ENCODE peak calls at places on chromosomes 13 and 19, in seven cellular contexts. W is GM06990, L is RWPE2, T is GM20000, B is tibial nerve, G is WTC11, E is fibroblast of pulmonary artery. Y is an unnamed sample.

GRCh38 chr19:42468273-42468796 is 25.6 kb upstream of the CXCL17 start:
- DNase-seq in W (no peak), L (no peak), T (no peak), B (no peak), G (no peak), E (peak), Y (no peak)

GRCh38 chr13:34405410-34405809 is 536.7 kb upstream of the NBEA start:
- DNase-seq in W (no peak), L (no peak), T (no peak), B (no peak), G (no peak), E (no peak), Y (no peak)

GRCh38 chr13:93169980-93170379 is 56.6 kb upstream of the GPC6 start:
- DNase-seq in W (no peak), L (peak), T (no peak), B (no peak), G (no peak), E (peak), Y (no peak)

GRCh38 chr13:83214452-83214851 is 667.8 kb downstream of the SLITRK1 start:
- DNase-seq in W (no peak), L (no peak), T (no peak), B (no peak), G (no peak), E (no peak), Y (no peak)

GRCh38 chr19:37964109-37964508 is 57.1 kb downstream of the SIPA1L3 start:
- DNase-seq in W (no peak), L (no peak), T (no peak), B (no peak), G (no peak), E (no peak), Y (no peak)

GRCh38 chr19:58024661-58025060 is 9.2 kb upstream of the ZSCAN1 start:
- DNase-seq in W (no peak), L (no peak), T (no peak), B (no peak), G (no peak), E (no peak), Y (no peak)

GRCh38 chr13:98794498-98794897 is 42.0 kb upstream of the SLC15A1 start:
- DNase-seq in W (no peak), L (no peak), T (no peak), B (no peak), G (no peak), E (no peak), Y (no peak)

GRCh38 chr13:41937388-41937787 is 23.5 kb downstream of the VWA8 start:
- DNase-seq in W (no peak), L (no peak), T (no peak), B (no peak), G (no peak), E (no peak), Y (no peak)

GRCh38 chr13:47188802-47189201 is 291.9 kb upstream of the HTR2A start:
- DNase-seq in W (no peak), L (no peak), T (no peak), B (no peak), G (no peak), E (peak), Y (no peak)

GRCh38 chr13:47420568-47420967 is 523.7 kb upstream of the HTR2A start:
- DNase-seq in W (no peak), L (no peak), T (no peak), B (no peak), G (no peak), E (no peak), Y (no peak)

GRCh38 chr19:2123682-2124387 is 27.1 kb downstream of the IZUMO4 start:
- DNase-seq in W (no peak), L (no peak), T (no peak), B (no peak), G (peak), E (peak), Y (peak)

GRCh38 chr13:67048084-67048792 is 181.9 kb downstream of the PCDH9 start:
- DNase-seq in W (no peak), L (no peak), T (peak), B (no peak), G (no peak), E (peak), Y (peak)

GRCh38 chr19:15829277-15829770 is 13.9 kb upstream of the OR10H1 start:
- DNase-seq in W (no peak), L (no peak), T (no peak), B (no peak), G (no peak), E (no peak), Y (no peak)

GRCh38 chr13:109818891-109819290 is 32.5 kb upstream of the IRS2 start:
- DNase-seq in W (no peak), L (no peak), T (no peak), B (no peak), G (no peak), E (peak), Y (no peak)

GRCh38 chr19:48896191-48896720 is 2.3 kb downstream of the TULP2 start:
- DNase-seq in W (no peak), L (no peak), T (peak), B (peak), G (peak), E (peak), Y (peak)

GRCh38 chr19:33685541-33685940 is 63.8 kb downstream of the CHST8 start:
- DNase-seq in W (no peak), L (peak), T (no peak), B (no peak), G (peak), E (no peak), Y (no peak)

GRCh38 chr13:75359266-75359665 is 122.7 kb downstream of the TBC1D4 start:
- DNase-seq in W (no peak), L (no peak), T (no peak), B (no peak), G (no peak), E (peak), Y (no peak)

GRCh38 chr19:46381346-46381745 is 32.0 kb downstream of the CCDC8 start:
- DNase-seq in W (no peak), L (no peak), T (no peak), B (no peak), G (no peak), E (no peak), Y (no peak)

GRCh38 chr13:20142019-20142926 is 18.6 kb downstream of the GJA3 start:
- DNase-seq in W (no peak), L (no peak), T (no peak), B (no peak), G (peak), E (no peak), Y (no peak)

GRCh38 chr13:78655906-78656305 is 3.0 kb downstream of the OBI1 start:
- DNase-seq in W (no peak), L (no peak), T (no peak), B (no peak), G (no peak), E (no peak), Y (no peak)

GRCh38 chr19:51551673-51552440 is 19.2 kb upstream of the ZNF175 start:
- DNase-seq in W (no peak), L (no peak), T (no peak), B (no peak), G (no peak), E (no peak), Y (no peak)

GRCh38 chr19:41940443-41941409 is 12.5 kb upstream of the ERFL start:
- DNase-seq in W (no peak), L (no peak), T (peak), B (no peak), G (peak), E (no peak), Y (peak)

GRCh38 chr19:661427-662196 is 1.4 kb downstream of the RNF126 start:
- DNase-seq in W (no peak), L (no peak), T (peak), B (no peak), G (no peak), E (no peak), Y (peak)

GRCh38 chr19:10380311-10381102 is at the start of gene TYK2:
- DNase-seq in W (peak), L (peak), T (peak), B (peak), G (peak), E (peak), Y (peak)

GRCh38 chr19:1087813-1088418 is 7.3 kb downstream of the POLR2E start:
- DNase-seq in W (peak), L (no peak), T (no peak), B (peak), G (no peak), E (no peak), Y (peak)

GRCh38 chr19:29421186-29421525 is 104.6 kb upstream of the VSTM2B start:
- DNase-seq in W (no peak), L (no peak), T (no peak), B (no peak), G (no peak), E (no peak), Y (no peak)

GRCh38 chr13:101624210-101624922 is 171.9 kb downstream of the ITGBL1 start:
- DNase-seq in W (peak), L (no peak), T (no peak), B (no peak), G (peak), E (no peak), Y (no peak)

GRCh38 chr13:50843256-50844043 is at the start of gene DLEU7:
- DNase-seq in W (no peak), L (no peak), T (no peak), B (peak), G (peak), E (no peak), Y (no peak)

GRCh38 chr19:33638167-33639033 is 16.6 kb downstream of the CHST8 start:
- DNase-seq in W (no peak), L (no peak), T (no peak), B (no peak), G (no peak), E (no peak), Y (no peak)

GRCh38 chr13:98089246-98089645 is 53.6 kb upstream of the FARP1 start:
- DNase-seq in W (no peak), L (no peak), T (no peak), B (no peak), G (no peak), E (peak), Y (no peak)

GRCh38 chr19:43433689-43434088 is 19.0 kb downstream of the TEX101 start:
- DNase-seq in W (no peak), L (no peak), T (no peak), B (no peak), G (no peak), E (no peak), Y (no peak)

GRCh38 chr19:11446652-11447301 is 11.3 kb downstream of the PRKCSH start:
- DNase-seq in W (no peak), L (no peak), T (peak), B (peak), G (peak), E (peak), Y (peak)

GRCh38 chr19:56138069-56138468 is 3.0 kb upstream of the ZNF444 start:
- DNase-seq in W (no peak), L (no peak), T (no peak), B (no peak), G (no peak), E (peak), Y (no peak)

GRCh38 chr19:1289395-1290244 is 3.9 kb downstream of the EFNA2 start:
- DNase-seq in W (no peak), L (no peak), T (peak), B (no peak), G (no peak), E (no peak), Y (no peak)

GRCh38 chr13:39415403-39415802 is 187.6 kb downstream of the LHFPL6 start:
- DNase-seq in W (no peak), L (no peak), T (no peak), B (no peak), G (peak), E (peak), Y (peak)

GRCh38 chr13:55244991-55245644 is 1895.6 kb upstream of the PRR20A start:
- DNase-seq in W (no peak), L (no peak), T (no peak), B (no peak), G (peak), E (no peak), Y (no peak)
- TF ChIP-seq CTCF in W (no peak), L (peak), T (no peak), B (no peak), G (peak), E (no peak), Y (no peak)

DNA sequence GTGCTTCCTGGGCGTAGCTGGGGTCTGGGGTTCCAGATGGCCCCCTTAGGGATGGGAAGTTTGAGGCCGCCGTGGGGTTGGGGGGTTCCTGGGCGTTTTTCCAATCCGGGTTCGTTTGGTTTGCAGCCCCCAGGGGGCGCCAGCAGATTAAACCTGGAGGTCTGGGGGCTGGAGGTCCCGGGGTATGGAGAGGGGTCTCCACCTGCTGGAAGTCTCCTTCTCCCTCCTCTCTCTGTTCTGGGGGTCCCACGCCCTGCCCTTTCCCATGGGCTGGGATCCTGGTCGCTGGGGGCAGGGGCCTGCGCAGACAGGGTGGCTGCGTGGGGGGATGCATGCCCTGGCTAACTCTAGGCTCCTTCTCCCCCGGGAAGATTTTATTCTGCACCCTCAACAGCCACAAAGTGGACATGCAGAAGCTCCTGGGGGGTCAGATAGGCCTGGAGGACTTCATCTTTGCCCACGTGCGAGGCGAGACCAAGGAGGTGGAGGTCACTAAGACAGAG is 897 bp downstream of the GIPC3 start:
- DNase-seq in W (no peak), L (no peak), T (peak), B (no peak), G (peak), E (no peak), Y (peak)
- TF ChIP-seq CTCF in W (peak), L (peak), T (peak), B (peak), G (peak), E (peak), Y (peak)

GRCh38 chr13:96218475-96218874 is 128.6 kb downstream of the HS6ST3 start:
- DNase-seq in W (no peak), L (no peak), T (no peak), B (no peak), G (no peak), E (no peak), Y (no peak)

DNA sequence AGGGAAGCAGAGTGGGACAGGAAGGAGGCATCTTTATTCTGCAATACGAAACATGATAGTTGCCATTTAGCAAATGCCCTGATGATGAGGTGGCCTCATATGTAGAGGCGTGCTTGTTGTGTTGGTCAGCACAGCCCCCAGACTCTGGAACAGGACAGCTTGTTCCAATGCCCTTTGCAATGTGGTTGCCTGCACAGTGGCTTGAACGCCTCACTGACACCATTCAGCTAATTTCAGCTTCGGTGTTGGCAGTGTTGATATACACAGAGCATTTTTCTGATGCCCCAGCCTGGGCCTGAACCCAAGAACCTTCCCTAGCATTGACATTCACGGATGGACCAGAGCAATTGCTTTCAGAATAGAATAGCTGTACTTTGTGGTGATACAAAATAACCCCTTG is 133.3 kb downstream of the HS6ST3 start:
- DNase-seq in W (no peak), L (no peak), T (no peak), B (no peak), G (no peak), E (no peak), Y (no peak)
- TF ChIP-seq CTCF in W (no peak), L (no peak), T (no peak), B (no peak), G (no peak), E (no peak), Y (no peak)

GRCh38 chr19:3572855-3573161 is at the start of gene HMG20B:
- DNase-seq in W (no peak), L (no peak), T (no peak), B (no peak), G (no peak), E (no peak), Y (no peak)

GRCh38 chr19:3573162-3573857 is 566 bp downstream of the HMG20B start:
- DNase-seq in W (no peak), L (no peak), T (no peak), B (no peak), G (peak), E (no peak), Y (peak)

GRCh38 chr19:3573858-3574637 is 1.3 kb downstream of the HMG20B start:
- DNase-seq in W (peak), L (peak), T (peak), B (peak), G (peak), E (peak), Y (peak)

GRCh38 chr19:3570619-3571018 is 2.1 kb upstream of the HMG20B start:
- DNase-seq in W (no peak), L (no peak), T (no peak), B (no peak), G (no peak), E (no peak), Y (no peak)

DNA sequence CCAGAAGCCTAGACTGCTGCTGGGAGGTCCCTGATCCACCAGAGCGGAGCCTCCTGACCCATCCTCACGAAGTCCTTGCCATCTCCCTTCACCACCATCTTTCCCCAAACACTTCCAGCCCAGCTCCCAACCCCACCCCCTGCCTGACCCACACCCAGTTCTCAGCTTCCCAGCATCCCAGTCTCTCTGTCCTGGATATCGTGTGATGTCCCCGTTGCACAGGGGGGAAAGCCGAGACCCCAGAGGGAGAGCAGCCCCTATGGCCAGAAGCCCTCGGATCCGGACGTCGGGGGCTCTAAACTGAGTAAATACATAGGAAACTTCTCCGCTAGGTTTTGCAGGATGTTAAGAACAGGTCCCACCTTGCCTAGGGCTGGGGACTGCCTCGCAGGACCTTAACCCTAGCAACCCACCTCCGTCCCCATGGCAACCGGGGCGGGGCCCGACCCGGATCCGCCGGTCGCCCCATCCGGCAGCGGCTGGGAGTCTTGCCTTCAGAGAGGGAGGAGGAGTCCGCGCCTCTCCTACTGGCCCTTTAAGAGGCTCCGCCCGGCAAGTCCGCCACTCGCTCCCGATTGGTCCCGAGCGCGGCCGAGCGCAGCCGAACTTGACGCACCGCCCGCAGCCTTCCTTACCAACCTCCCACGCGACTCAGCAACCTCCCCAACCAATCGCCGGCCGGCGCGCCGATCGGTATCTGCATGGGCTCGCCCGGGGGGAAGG is 451 bp upstream of the HMG20B start:
- DNase-seq in W (peak), L (peak), T (peak), B (peak), G (peak), E (peak), Y (peak)
- TF ChIP-seq CTCF in W (no peak), L (no peak), T (no peak), B (peak), G (no peak), E (no peak), Y (no peak)

DNA sequence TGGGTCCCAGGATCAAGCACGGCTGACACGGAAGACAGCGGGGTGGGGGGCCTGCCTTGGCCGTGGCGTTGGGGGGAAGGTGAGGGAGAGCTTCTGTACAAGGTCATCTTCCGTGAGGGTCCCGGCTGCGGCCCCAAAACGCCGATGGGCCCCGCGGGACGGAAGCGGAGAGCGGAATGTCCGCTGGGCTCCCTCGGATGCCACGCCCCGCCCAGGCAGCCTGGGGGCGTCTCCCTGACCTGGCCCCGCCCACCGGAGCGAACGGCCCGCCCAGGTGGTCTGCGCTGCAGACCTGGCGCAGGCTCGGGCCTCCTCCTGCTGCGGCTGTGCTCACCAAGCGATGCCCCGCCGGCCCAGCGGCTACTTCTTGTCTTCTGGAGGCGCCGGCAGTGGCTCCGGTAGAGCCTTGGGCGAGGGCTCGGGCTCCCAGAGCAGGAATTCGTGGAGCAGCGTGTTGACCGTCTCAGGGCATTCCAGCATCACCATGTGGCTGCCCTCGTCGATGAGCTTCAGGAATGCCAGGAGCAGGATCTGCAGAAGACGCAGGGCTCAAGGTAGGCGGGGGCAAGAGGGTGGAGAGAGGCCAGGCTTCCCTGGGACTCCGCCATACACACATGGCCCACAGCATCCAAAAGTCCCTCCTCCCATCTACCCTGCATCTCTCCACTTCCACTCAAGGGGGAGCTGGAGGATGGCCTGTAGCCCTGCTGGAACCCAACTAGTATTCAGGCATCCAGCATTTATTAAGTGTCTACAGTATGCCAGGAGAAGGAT is 10.7 kb downstream of the ABHD8 start:
- DNase-seq in W (peak), L (peak), T (peak), B (peak), G (peak), E (peak), Y (peak)
- TF ChIP-seq CTCF in W (peak), L (peak), T (peak), B (peak), G (no peak), E (peak), Y (peak)